ENCODE peak calls at places on chromosomes 16 and 17, in seven cellular contexts. P is activated CD4-positive, alpha-beta T cell treated with anti-CD3 and anti-CD28 coated beads for 24 hours; B is ascending aorta; F is left lung; L is WTC11; Q is fibroblast of gingiva; Z is gastrocnemius medialis. Y is an unnamed sample.

GRCh38 chr16:50068550-50068949 is 2.8 kb downstream of the HEATR3 start:
- DNase-seq in P (no peak), B (no peak), F (no peak), L (no peak), Q (no peak), Z (no peak), Y (peak)

GRCh38 chr17:45770632-45771472 is 13.3 kb upstream of the CRHR1 start:
- DNase-seq in P (no peak), B (no peak), F (no peak), L (peak), Q (no peak), Z (no peak), Y (no peak)

GRCh38 chr17:27466748-27467375 is 10.6 kb downstream of the KSR1 start:
- DNase-seq in P (peak), B (no peak), F (no peak), L (no peak), Q (no peak), Z (no peak), Y (no peak)

GRCh38 chr16:51289336-51289735 is 138.3 kb upstream of the SALL1 start:
- DNase-seq in P (no peak), B (no peak), F (no peak), L (no peak), Q (no peak), Z (no peak), Y (no peak)

GRCh38 chr17:6163632-6164319 is 93.6 kb downstream of the WSCD1 start:
- DNase-seq in P (no peak), B (no peak), F (no peak), L (no peak), Q (peak), Z (no peak), Y (peak)

GRCh38 chr16:71367243-71367976 is 8.9 kb downstream of the CALB2 start:
- DNase-seq in P (peak), B (no peak), F (no peak), L (peak), Q (peak), Z (no peak), Y (peak)

GRCh38 chr16:89722392-89723278 is 1.3 kb downstream of the ZNF276 start:
- DNase-seq in P (no peak), B (peak), F (peak), L (no peak), Q (peak), Z (no peak), Y (no peak)

GRCh38 chr16:87384162-87384999 is 805 bp upstream of the FBXO31 start:
- DNase-seq in P (no peak), B (no peak), F (peak), L (peak), Q (no peak), Z (no peak), Y (no peak)

GRCh38 chr17:16304832-16305231 is 48.4 kb downstream of the CENPV start:
- DNase-seq in P (no peak), B (no peak), F (no peak), L (peak), Q (peak), Z (no peak), Y (peak)

GRCh38 chr16:57305159-57305811 is 20.8 kb upstream of the PLLP start:
- DNase-seq in P (no peak), B (peak), F (no peak), L (no peak), Q (peak), Z (no peak), Y (no peak)

GRCh38 chr17:20315321-20315720 is 152.0 kb downstream of the LGALS9B start:
- DNase-seq in P (no peak), B (no peak), F (no peak), L (no peak), Q (no peak), Z (no peak), Y (no peak)

GRCh38 chr17:73072254-73072962 is 20.1 kb downstream of the SLC39A11 start:
- DNase-seq in P (no peak), B (no peak), F (no peak), L (no peak), Q (no peak), Z (no peak), Y (no peak)

GRCh38 chr17:59745040-59745439 is 37.6 kb downstream of the VMP1 start:
- DNase-seq in P (no peak), B (no peak), F (no peak), L (no peak), Q (no peak), Z (no peak), Y (no peak)

GRCh38 chr16:10600792-10601443 is 20.5 kb upstream of the EMP2 start:
- DNase-seq in P (no peak), B (no peak), F (no peak), L (no peak), Q (no peak), Z (no peak), Y (peak)

GRCh38 chr17:27634026-27634335 is 3.0 kb downstream of the LGALS9 start:
- DNase-seq in P (no peak), B (no peak), F (no peak), L (no peak), Q (no peak), Z (no peak), Y (no peak)

GRCh38 chr16:47058295-47059086 is 85.0 kb upstream of the DNAJA2 start:
- DNase-seq in P (no peak), B (no peak), F (no peak), L (no peak), Q (no peak), Z (no peak), Y (peak)

GRCh38 chr16:14003119-14003570 is 68.0 kb upstream of the MRTFB start:
- DNase-seq in P (no peak), B (no peak), F (peak), L (peak), Q (peak), Z (no peak), Y (peak)

GRCh38 chr16:8402981-8403853 is 187.1 kb downstream of the TMEM114 start:
- DNase-seq in P (no peak), B (no peak), F (no peak), L (no peak), Q (no peak), Z (no peak), Y (no peak)

GRCh38 chr16:67546091-67546501 is 16.2 kb upstream of the CTCF start:
- DNase-seq in P (no peak), B (no peak), F (no peak), L (no peak), Q (no peak), Z (no peak), Y (no peak)

GRCh38 chr17:8488931-8489330 is 53.2 kb downstream of the NDEL1 start:
- DNase-seq in P (no peak), B (no peak), F (peak), L (no peak), Q (peak), Z (no peak), Y (peak)

GRCh38 chr16:72468582-72468981 is 296.6 kb upstream of the PMFBP1 start:
- DNase-seq in P (no peak), B (no peak), F (no peak), L (no peak), Q (no peak), Z (no peak), Y (no peak)

GRCh38 chr16:20409398-20410152 is at the start of gene ACSM5:
- DNase-seq in P (no peak), B (no peak), F (no peak), L (no peak), Q (peak), Z (peak), Y (no peak)

GRCh38 chr17:41974031-41974430 is 7.4 kb downstream of the CNP start:
- DNase-seq in P (no peak), B (no peak), F (no peak), L (no peak), Q (no peak), Z (no peak), Y (no peak)

GRCh38 chr16:52068447-52069074 is 478.4 kb downstream of the TOX3 start:
- DNase-seq in P (no peak), B (no peak), F (no peak), L (peak), Q (no peak), Z (no peak), Y (peak)

GRCh38 chr17:82300707-82301270 is 16.6 kb downstream of the CD7 start:
- DNase-seq in P (no peak), B (no peak), F (peak), L (peak), Q (peak), Z (peak), Y (peak)

GRCh38 chr17:67800495-67800928 is 24.8 kb upstream of the BPTF start:
- DNase-seq in P (peak), B (peak), F (peak), L (peak), Q (peak), Z (peak), Y (peak)

GRCh38 chr17:49358638-49359247 is 3.3 kb downstream of the ZNF652 start:
- DNase-seq in P (no peak), B (no peak), F (no peak), L (no peak), Q (no peak), Z (no peak), Y (no peak)

GRCh38 chr16:14505846-14506245 is 124.2 kb downstream of the PARN start:
- DNase-seq in P (no peak), B (no peak), F (no peak), L (no peak), Q (peak), Z (no peak), Y (peak)

GRCh38 chr16:12271006-12271405 is 294.5 kb downstream of the SNX29 start:
- DNase-seq in P (no peak), B (no peak), F (no peak), L (peak), Q (peak), Z (no peak), Y (peak)

GRCh38 chr17:51560398-51560797 is 300.1 kb downstream of the UTP18 start:
- DNase-seq in P (no peak), B (no peak), F (no peak), L (no peak), Q (no peak), Z (no peak), Y (no peak)

GRCh38 chr16:8931864-8932263 is 31.8 kb downstream of the USP7 start:
- DNase-seq in P (peak), B (no peak), F (no peak), L (peak), Q (peak), Z (no peak), Y (peak)

Y was measured in AG10803.